ENCODE peak calls at places on chromosomes 16 and 17, in four cellular contexts. A, R, K and N are unnamed samples.

GRCh38 chr16:72635694-72636093 is 412.2 kb downstream of the ZFHX3 start:
- DNase-seq in A (no peak), R (no peak), K (no peak), N (no peak)

GRCh38 chr16:28312327-28312726 is 20.0 kb downstream of the SBK1 start:
- DNase-seq in A (no peak), R (no peak), K (no peak), N (no peak)

GRCh38 chr16:79970551-79971236 is 370.2 kb upstream of the MAF start:
- DNase-seq in A (no peak), R (no peak), K (no peak), N (no peak)

GRCh38 chr16:55062446-55062845 is 131.8 kb downstream of the IRX5 start:
- DNase-seq in A (no peak), R (no peak), K (no peak), N (no peak)

GRCh38 chr17:66605561-66605960 is 229.4 kb upstream of the CACNG5 start:
- DNase-seq in A (no peak), R (no peak), K (no peak), N (no peak)

GRCh38 chr16:84150926-84151325 is 5.8 kb downstream of the DNAAF1 start:
- DNase-seq in A (no peak), R (no peak), K (no peak), N (no peak)

GRCh38 chr16:67673712-67674580 is 7.3 kb downstream of the C16orf86 start:
- DNase-seq in A (no peak), R (no peak), K (no peak), N (no peak)

GRCh38 chr17:39700148-39700987 is 504 bp downstream of the ERBB2 start:
- DNase-seq in A (no peak), R (no peak), K (no peak), N (no peak)

GRCh38 chr16:21277927-21278706 is at the start of gene CRYM:
- DNase-seq in A (peak; percentile 37), R (peak; percentile 37), K (peak; percentile 77), N (no peak)

GRCh38 chr17:59842901-59843652 is 49.7 kb downstream of the TUBD1 start:
- DNase-seq in A (peak; percentile 98), R (peak; percentile 42), K (peak; percentile 86), N (peak; percentile 76)

GRCh38 chr16:14372471-14372870 is 257.6 kb downstream of the PARN start:
- DNase-seq in A (no peak), R (no peak), K (no peak), N (no peak)

GRCh38 chr16:1620391-1620790 is 8.2 kb downstream of the CRAMP1 start:
- DNase-seq in A (no peak), R (no peak), K (no peak), N (no peak)